ENCODE peak calls at places on chromosome 16, in ten cellular contexts. I is iPS-NIHi11; L is amniotic stem cell; E is Daoy; K is CD8-positive, alpha-beta memory T cell; P is activated naive CD8-positive, alpha-beta T cell treated with anti-CD3 and anti-CD28 coated beads, Interleukin-2, amount 50 U/mL, for 24 hours; V is GM12892; G is gastrocnemius medialis; O is nephron progenitor cell; U is lung microvascular endothelial cell. Y is an unnamed sample.

GRCh38 chr16:88613911-88614817 is 24.2 kb upstream of the IL17C start:
- DNase-seq in I (no peak), P (no peak), E (no peak), L (no peak), U (no peak), O (no peak), G (no peak), K (no peak), V (no peak), Y (no peak)

GRCh38 chr16:13767215-13767614 is 152.7 kb upstream of the ERCC4 start:
- DNase-seq in P (no peak), O (peak; percentile 4), E (no peak), K (no peak), G (no peak), V (no peak), I (peak; percentile 49), L (no peak), U (no peak), Y (no peak)

GRCh38 chr16:81711609-81712329 is 67.3 kb upstream of the PLCG2 start:
- DNase-seq in K (no peak), U (peak; percentile 94), L (peak; percentile 52), O (no peak), G (no peak), E (peak; percentile 93), P (no peak), I (peak; percentile 80), V (no peak), Y (peak; percentile 65)

GRCh38 chr16:56980792-56981724 is 8.3 kb upstream of the NLRC5 start:
- DNase-seq in V (no peak), G (no peak), L (no peak), E (no peak), U (no peak), I (no peak), P (no peak), K (no peak), O (no peak), Y (no peak)

GRCh38 chr16:89120281-89120680 is 26.6 kb downstream of the ACSF3 start:
- DNase-seq in G (no peak), O (no peak), L (no peak), V (no peak), P (no peak), K (no peak), U (no peak), I (no peak), E (no peak), Y (no peak)

GRCh38 chr16:56956076-56956475 is 5.7 kb upstream of the CETP start:
- DNase-seq in V (no peak), O (no peak), K (no peak), I (no peak), G (no peak), U (no peak), E (no peak), L (no peak), P (no peak), Y (no peak)

GRCh38 chr16:66842765-66843164 is 1.4 kb upstream of the CA7 start:
- DNase-seq in P (no peak), E (peak; percentile 23), U (no peak), L (no peak), G (no peak), K (no peak), O (no peak), V (no peak), I (no peak), Y (no peak)

GRCh38 chr16:4200000-4200780 is 41.7 kb downstream of the SRL start:
- DNase-seq in U (peak; percentile 54), I (peak; percentile 75), G (peak; percentile 55), O (peak; percentile 77), V (no peak), L (peak; percentile 14), P (peak; percentile 41), E (peak; percentile 70), K (no peak), Y (peak; percentile 72)

GRCh38 chr16:68233085-68233834 is 2.7 kb downstream of the ESRP2 start:
- DNase-seq in E (no peak), K (no peak), P (no peak), O (no peak), L (no peak), V (no peak), I (no peak), G (peak; percentile 14), U (no peak), Y (no peak)

GRCh38 chr16:26078971-26079370 is 387.2 kb downstream of the HS3ST4 start:
- DNase-seq in L (no peak), E (no peak), G (no peak), K (no peak), O (no peak), V (no peak), U (no peak), P (no peak), I (no peak), Y (no peak)

GRCh38 chr16:8554881-8555280 is 35.4 kb downstream of the TMEM114 start:
- DNase-seq in V (no peak), P (no peak), K (no peak), E (no peak), I (no peak), L (no peak), O (no peak), G (no peak), U (no peak), Y (no peak)

Y was measured in right atrium auricular region.